ENCODE peak calls at places on chromosomes 4 and X, in five cellular contexts. A is brain microvascular endothelial cell; F is mucosa of descending colon; O is CD4-positive, CD25-positive, alpha-beta regulatory T cell; H is suprapubic skin. R is an unnamed sample.
A peak's percentile ranks its signal among the peaks of the same experiment; 100 is the strongest.

GRCh38 chr4:15186149-15186548 is 183.9 kb downstream of the CPEB2 start:
- DNase-seq in A (peak; percentile 96), F (no peak), O (no peak), H (no peak), R (no peak)

GRCh38 chr4:150152764-150153163 is 74.5 kb downstream of the DCLK2 start:
- DNase-seq in A (no peak), F (no peak), O (no peak), H (no peak), R (no peak)

GRCh38 chr4:12562016-12562415 is 922.1 kb downstream of the RAB28 start:
- DNase-seq in A (no peak), F (no peak), O (no peak), H (no peak), R (no peak)

GRCh38 chrX:21926527-21927278 is 13.8 kb upstream of the SMS start:
- DNase-seq in A (peak; percentile 90), F (no peak), O (peak; percentile 62), H (no peak), R (no peak)

GRCh38 chr4:78612398-78613005 is 60.9 kb downstream of the ANXA3 start:
- DNase-seq in A (peak; percentile 46), F (no peak), O (peak; percentile 42), H (no peak), R (no peak)

GRCh38 chrX:103002576-103002975 is 61.4 kb downstream of the BEX1 start:
- DNase-seq in A (no peak), F (no peak), O (no peak), H (no peak), R (no peak)

GRCh38 chr4:172143605-172144314 is 330.6 kb downstream of the GALNTL6 start:
- DNase-seq in A (no peak), F (no peak), O (no peak), H (no peak), R (no peak)

GRCh38 chrX:71909956-71910355 is 689 bp upstream of the NHSL2 start:
- DNase-seq in A (no peak), F (no peak), O (no peak), H (no peak), R (no peak)

GRCh38 chr4:77193046-77193445 is 36.0 kb downstream of the CCNG2 start:
- DNase-seq in A (no peak), F (no peak), O (no peak), H (no peak), R (no peak)

GRCh38 chrX:148049441-148049840 is 68.3 kb downstream of the FMR1NB start:
- DNase-seq in A (no peak), F (no peak), O (peak; percentile 50), H (no peak), R (no peak)

GRCh38 chrX:48278958-48279357 is 23.8 kb downstream of the SSX1 start:
- DNase-seq in A (no peak), F (no peak), O (no peak), H (peak; percentile 73), R (no peak)

GRCh38 chrX:47483310-47484268 is 567 bp upstream of the ZNF41 start:
- DNase-seq in A (no peak), F (peak; percentile 49), O (peak; percentile 25), H (no peak), R (no peak)

GRCh38 chr4:38728651-38729141 is 54.1 kb downstream of the TLR10 start:
- DNase-seq in A (no peak), F (peak; percentile 84), O (peak; percentile 34), H (no peak), R (no peak)

GRCh38 chrX:9336501-9336900 is 128.4 kb upstream of the TBL1X start:
- DNase-seq in A (no peak), F (no peak), O (peak; percentile 67), H (no peak), R (no peak)

GRCh38 chr4:85707591-85707990 is 232.6 kb downstream of the ARHGAP24 start:
- DNase-seq in A (no peak), F (no peak), O (no peak), H (no peak), R (no peak)

GRCh38 chrX:144918936-144919335 is 328.4 kb upstream of the SPANXN1 start:
- DNase-seq in A (peak; percentile 3), F (no peak), O (no peak), H (no peak), R (no peak)

GRCh38 chr4:115671581-115671980 is 558.2 kb upstream of the NDST4 start:
- DNase-seq in A (no peak), F (no peak), O (no peak), H (no peak), R (no peak)

GRCh38 chr4:78022517-78022916 is 34.6 kb upstream of the FRAS1 start:
- DNase-seq in A (no peak), F (no peak), O (no peak), H (no peak), R (no peak)

GRCh38 chrX:36336746-36337145 is 417.2 kb downstream of the CFAP47 start:
- DNase-seq in A (no peak), F (no peak), O (no peak), H (no peak), R (no peak)

GRCh38 chrX:30659421-30659820 is 6.2 kb downstream of the GK start:
- DNase-seq in A (peak; percentile 76), F (no peak), O (peak; percentile 79), H (no peak), R (no peak)

GRCh38 chr4:80360102-80360501 is 24.6 kb downstream of the CFAP299 start:
- DNase-seq in A (no peak), F (no peak), O (no peak), H (no peak), R (no peak)

GRCh38 chr4:23938796-23939195 is 48.9 kb upstream of the PPARGC1A start:
- DNase-seq in A (no peak), F (no peak), O (no peak), H (no peak), R (no peak)

GRCh38 chrX:117973175-117974075 is 143.2 kb downstream of the KLHL13 start:
- DNase-seq in A (no peak), F (no peak), O (no peak), H (no peak), R (no peak)

GRCh38 chr4:112855058-112855457 is 194.4 kb upstream of the ANK2 start:
- DNase-seq in A (no peak), F (no peak), O (no peak), H (no peak), R (no peak)

GRCh38 chrX:14409341-14409740 is 120.0 kb upstream of the GLRA2 start:
- DNase-seq in A (peak; percentile 22), F (no peak), O (no peak), H (no peak), R (no peak)

GRCh38 chrX:45322382-45322781 is 121.7 kb upstream of the DIPK2B start:
- DNase-seq in A (peak; percentile 61), F (no peak), O (peak; percentile 3), H (no peak), R (no peak)

GRCh38 chr4:113952452-113953029 is 26.9 kb downstream of the ARSJ start:
- DNase-seq in A (peak; percentile 74), F (no peak), O (peak; percentile 40), H (no peak), R (no peak)

GRCh38 chrX:50108264-50108663 is 92.5 kb downstream of the AKAP4 start:
- DNase-seq in A (no peak), F (no peak), O (no peak), H (no peak), R (no peak)

GRCh38 chrX:24760601-24761000 is 66.9 kb downstream of the POLA1 start:
- DNase-seq in A (peak; percentile 6), F (no peak), O (no peak), H (no peak), R (no peak)

GRCh38 chr4:180827193-180827592 is 1416.0 kb upstream of the TENM3 start:
- DNase-seq in A (no peak), F (no peak), O (no peak), H (no peak), R (no peak)

GRCh38 chr4:41476310-41476709 is 61.6 kb upstream of the LIMCH1 start:
- DNase-seq in A (no peak), F (no peak), O (no peak), H (no peak), R (no peak)

GRCh38 chr4:169274033-169274432 is 3.3 kb upstream of the SH3RF1 start:
- DNase-seq in A (no peak), F (no peak), O (peak; percentile 23), H (no peak), R (no peak)

GRCh38 chr4:47642985-47643745 is 158.1 kb downstream of the ATP10D start:
- DNase-seq in A (peak; percentile 42), F (no peak), O (no peak), H (no peak), R (no peak)

DNA sequence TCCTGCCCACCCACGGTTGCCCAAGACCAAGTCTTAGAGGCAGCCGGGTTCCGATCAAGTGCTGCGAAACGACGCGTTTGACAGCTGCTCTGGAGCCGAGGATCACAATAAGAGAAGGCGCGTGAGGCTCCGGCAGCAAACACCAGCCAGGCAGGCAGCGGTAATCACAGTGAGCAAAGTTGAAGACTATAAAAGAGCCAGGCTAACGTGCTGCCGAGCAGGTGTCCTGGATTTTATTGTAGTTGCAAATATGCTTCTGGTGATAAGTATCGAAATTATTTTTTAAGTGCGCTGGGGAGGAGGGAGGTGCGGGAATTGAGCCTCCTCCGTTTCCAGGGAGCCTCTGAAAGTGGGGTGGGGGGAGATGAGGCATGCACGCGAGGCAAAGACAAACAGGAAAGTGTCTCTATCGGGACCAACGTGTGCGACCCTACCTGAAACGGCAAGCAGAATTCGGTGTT is 597 bp downstream of the GABRA2 start:
- DNase-seq in A (no peak), F (peak; percentile 72), O (no peak), H (no peak), R (no peak)
- H3K4me3 ChIP-seq in A (peak overlapping the region; percentile 37), F (no peak overlapping the region), O (no peak overlapping the region), H (peak overlapping the region; percentile 45), R (peak overlapping the region; percentile 11)

GRCh38 chr4:18069806-18070205 is 48.3 kb upstream of the LCORL start:
- DNase-seq in A (no peak), F (no peak), O (no peak), H (no peak), R (no peak)
- H3K4me3 ChIP-seq in A (no peak overlapping the region), F (no peak overlapping the region), O (no peak overlapping the region), H (no peak overlapping the region), R (no peak overlapping the region)

GRCh38 chrX:77446029-77446585 is 1.1 kb upstream of the FGF16 start:
- DNase-seq in A (no peak), F (peak; percentile 41), O (peak; percentile 10), H (no peak), R (no peak)
- H3K4me3 ChIP-seq in A (peak overlapping the region; percentile 40), F (no peak overlapping the region), O (peak overlapping the region; percentile 24), H (peak overlapping the region; percentile 41), R (no peak overlapping the region)

GRCh38 chr4:184265566-184266351 is 48.1 kb upstream of the ENPP6 start:
- DNase-seq in A (peak; percentile 68), F (no peak), O (no peak), H (no peak), R (no peak)

GRCh38 chr4:184268574-184269160 is 51.0 kb upstream of the ENPP6 start:
- DNase-seq in A (no peak), F (no peak), O (peak; percentile 56), H (no peak), R (no peak)

GRCh38 chr4:184267673-184268573 is 50.2 kb upstream of the ENPP6 start:
- DNase-seq in A (peak; percentile 76), F (peak; percentile 59), O (peak; percentile 95), H (no peak), R (no peak)

GRCh38 chr4:184269879-184270430 is 52.3 kb upstream of the ENPP6 start:
- DNase-seq in A (no peak), F (no peak), O (no peak), H (no peak), R (no peak)

DNA sequence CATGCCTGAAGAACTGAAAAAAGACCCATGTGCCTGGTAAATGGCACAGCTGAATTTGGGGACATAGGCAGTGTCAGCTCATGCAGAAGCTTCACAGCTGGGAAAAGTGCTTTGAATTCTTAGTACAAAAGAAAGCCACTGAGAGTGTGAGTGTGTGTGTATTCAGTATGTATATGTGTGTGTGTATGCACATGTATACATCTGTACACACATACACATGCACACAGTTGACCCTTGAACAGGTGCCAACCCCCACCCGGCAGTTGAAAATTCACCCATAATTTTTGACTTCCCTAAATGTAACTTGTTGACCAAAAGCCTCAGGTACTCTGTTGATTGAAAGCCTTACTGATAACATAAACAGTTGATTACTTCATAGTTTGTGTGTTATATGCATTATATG is 49.5 kb upstream of the ENPP6 start:
- DNase-seq in A (no peak), F (no peak), O (no peak), H (no peak), R (no peak)
- H3K4me3 ChIP-seq in A (no peak overlapping the region), F (no peak overlapping the region), O (peak overlapping the region; percentile 90), H (no peak overlapping the region), R (no peak overlapping the region)

R was measured in RWPE2.